ENCODE peak calls at places on chromosomes 11 and 22, in five cellular contexts. Y, M, U, S and X are unnamed samples.

GRCh38 chr11:60168306-60168705 is 14.6 kb downstream of the MS4A6A start:
- DNase-seq in M (no peak), Y (no peak), S (no peak), U (no peak), X (no peak)

GRCh38 chr11:66904055-66904454 is 47.2 kb downstream of the LRFN4 start:
- DNase-seq in M (peak; percentile 76), S (no peak), Y (no peak), U (no peak), X (no peak)

GRCh38 chr11:100980156-100980555 is 149.5 kb downstream of the PGR start:
- DNase-seq in S (no peak), U (no peak), Y (no peak), M (peak; percentile 1), X (no peak)

GRCh38 chr11:128095459-128096096 is 491.8 kb downstream of the ETS1 start:
- DNase-seq in M (no peak), S (no peak), Y (no peak), U (no peak), X (no peak)

GRCh38 chr22:28249402-28249801 is 330.3 kb upstream of the PITPNB start:
- DNase-seq in S (no peak), M (no peak), U (no peak), Y (no peak), X (no peak)

GRCh38 chr11:518463-519202 is 11.6 kb upstream of the RNH1 start:
- DNase-seq in M (peak; percentile 93), Y (peak; percentile 93), S (peak; percentile 96), U (peak; percentile 92), X (peak; percentile 88)

GRCh38 chr11:106794058-106794457 is 224.2 kb downstream of the GUCY1A2 start:
- DNase-seq in Y (no peak), U (no peak), S (no peak), M (no peak), X (no peak)

GRCh38 chr11:122523841-122524531 is 131.5 kb upstream of the UBASH3B start:
- DNase-seq in M (no peak), Y (peak; percentile 62), S (no peak), U (no peak), X (no peak)

GRCh38 chr11:124465368-124465767 is 19.9 kb upstream of the OR8B8 start:
- DNase-seq in U (no peak), Y (no peak), S (no peak), M (no peak), X (no peak)

GRCh38 chr22:47196493-47196849 is 434.0 kb downstream of the TBC1D22A start:
- DNase-seq in S (no peak), M (no peak), U (no peak), Y (no peak), X (no peak)

GRCh38 chr11:108733479-108734116 is 68.7 kb downstream of the DDX10 start:
- DNase-seq in M (no peak), S (no peak), U (no peak), Y (no peak), X (no peak)

GRCh38 chr11:128318856-128319474 is 268.4 kb downstream of the ETS1 start:
- DNase-seq in U (no peak), M (no peak), S (no peak), Y (no peak), X (no peak)

GRCh38 chr22:45429921-45430775 is 16.7 kb downstream of the RIBC2 start:
- DNase-seq in M (no peak), U (no peak), S (peak; percentile 43), Y (no peak), X (no peak)

GRCh38 chr11:8566613-8567210 is 27.3 kb downstream of the STK33 start:
- DNase-seq in M (no peak), Y (no peak), S (no peak), U (no peak), X (no peak)

GRCh38 chr11:45078236-45079074 is 68.0 kb upstream of the PRDM11 start:
- DNase-seq in Y (no peak), M (no peak), U (no peak), S (no peak), X (no peak)

GRCh38 chr11:130528862-130529261 is 80.4 kb downstream of the ADAMTS15 start:
- DNase-seq in M (no peak), U (no peak), S (no peak), Y (no peak), X (no peak)

GRCh38 chr22:27097933-27098332 is 440.5 kb downstream of the MIAT start:
- DNase-seq in S (no peak), M (no peak), U (no peak), Y (no peak), X (no peak)

GRCh38 chr11:59463176-59463575 is 6.4 kb downstream of the OR4D6 start:
- DNase-seq in Y (no peak), S (no peak), U (no peak), M (no peak), X (no peak)

GRCh38 chr11:96388891-96389603 is 665 bp downstream of the CCDC82 start:
- DNase-seq in Y (no peak), S (no peak), U (no peak), M (peak; percentile 9), X (no peak)

GRCh38 chr11:77147036-77147315 is 18.9 kb downstream of the MYO7A start:
- DNase-seq in S (no peak), M (no peak), Y (no peak), U (no peak), X (no peak)

GRCh38 chr11:123584186-123584585 is 70.2 kb downstream of the SCN3B start:
- DNase-seq in Y (no peak), S (no peak), M (no peak), U (no peak), X (no peak)

GRCh38 chr11:114609429-114609828 is 13.8 kb upstream of the NXPE4 start:
- DNase-seq in U (no peak), M (no peak), Y (no peak), S (no peak), X (no peak)

GRCh38 chr11:105265859-105266258 is 126.3 kb upstream of the CARD18 start:
- DNase-seq in S (no peak), Y (no peak), U (no peak), M (no peak), X (no peak)

GRCh38 chr11:131796089-131796488 is 425.7 kb downstream of the NTM start:
- DNase-seq in Y (no peak), M (no peak), U (no peak), S (no peak), X (no peak)

GRCh38 chr11:1734571-1735081 is 15.8 kb downstream of the IFITM10 start:
- DNase-seq in Y (peak; percentile 54), S (no peak), U (no peak), M (no peak), X (no peak)

GRCh38 chr11:126497581-126498109 is 142.2 kb downstream of the ST3GAL4 start:
- DNase-seq in S (peak; percentile 34), U (no peak), M (no peak), Y (no peak), X (no peak)
- H3K4me1 ChIP-seq in S (no peaks in the 10 kb centered on the region), U (no peaks in the 10 kb centered on the region), M (no peaks in the 10 kb centered on the region), Y (no peaks in the 10 kb centered on the region), X (no peaks in the 10 kb centered on the region)

DNA sequence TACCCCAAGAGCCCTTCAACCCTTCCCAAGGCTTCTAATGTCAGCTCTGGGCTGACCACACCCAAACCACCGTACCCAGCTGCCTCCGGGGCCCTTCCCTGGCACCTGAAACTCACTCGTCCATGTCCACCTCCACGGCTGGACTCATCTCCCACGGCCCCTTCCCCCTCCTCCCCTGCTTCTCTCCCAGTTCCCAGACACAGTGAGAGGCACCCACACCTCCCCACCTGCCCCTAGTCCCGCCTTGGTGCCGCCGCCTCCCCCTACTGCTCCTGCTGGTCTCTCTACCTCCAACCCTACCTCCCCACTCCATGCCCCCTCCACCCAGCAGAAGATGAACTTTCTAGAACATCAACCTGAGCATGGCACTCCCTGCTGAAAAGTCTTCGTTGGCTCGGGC is 39.5 kb downstream of the ELFN2 start:
- DNase-seq in M (no peak), S (no peak), U (no peak), Y (no peak), X (no peak)
- H3K4me1 ChIP-seq in M (no peaks in the 10 kb centered on the region), S (no peaks in the 10 kb centered on the region), U (no peaks in the 10 kb centered on the region), Y (no peaks in the 10 kb centered on the region), X (no peaks in the 10 kb centered on the region)

GRCh38 chr22:21639359-21639758 is 2.7 kb upstream of the SDF2L1 start:
- DNase-seq in M (no peak), Y (no peak), S (no peak), U (no peak), X (no peak)
- H3K4me1 ChIP-seq in M (peaks cover 10% of the 10 kb centered on the region), Y (peaks cover 10% of the 10 kb centered on the region), S (peaks cover 9% of the 10 kb centered on the region), U (no peaks in the 10 kb centered on the region), X (no peaks in the 10 kb centered on the region)

GRCh38 chr11:102318469-102318868 is 1.2 kb downstream of the BIRC3 start:
- DNase-seq in Y (no peak), S (no peak), U (no peak), M (peak; percentile 50), X (no peak)

GRCh38 chr11:102320166-102320565 is 2.9 kb downstream of the BIRC3 start:
- DNase-seq in Y (peak; percentile 46), M (no peak), S (no peak), U (no peak), X (no peak)

GRCh38 chr11:102319544-102319943 is 2.3 kb downstream of the BIRC3 start:
- DNase-seq in S (no peak), Y (no peak), M (no peak), U (no peak), X (no peak)

GRCh38 chr11:102322560-102322959 is 5.3 kb downstream of the BIRC3 start:
- DNase-seq in U (no peak), Y (no peak), M (no peak), S (no peak), X (no peak)

DNA sequence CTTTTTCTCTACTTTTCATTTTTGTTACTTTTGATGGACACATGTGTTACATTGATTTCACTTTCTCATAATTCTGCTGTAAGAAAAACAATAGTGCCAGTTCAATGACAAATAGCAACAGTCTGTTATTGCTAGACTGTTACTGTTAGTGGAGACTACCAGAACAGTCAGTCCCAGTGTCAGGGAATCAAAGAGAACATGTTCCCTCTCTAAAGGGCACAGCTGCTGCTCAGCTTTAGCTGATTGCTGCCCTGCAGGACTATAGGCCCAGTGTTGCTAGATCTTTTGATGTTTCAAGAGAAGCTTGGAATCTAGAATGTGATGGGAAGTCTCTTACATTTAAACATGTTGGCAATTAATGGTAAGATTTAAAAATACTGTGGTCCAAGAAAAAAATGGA is 3.4 kb downstream of the BIRC3 start:
- DNase-seq in Y (peak; percentile 54), S (no peak), U (no peak), M (no peak), X (no peak)
- H3K4me1 ChIP-seq in Y (no peaks in the 10 kb centered on the region), S (peaks cover 28% of the 10 kb centered on the region), U (no peaks in the 10 kb centered on the region), M (peaks cover 73% of the 10 kb centered on the region), X (peaks cover 23% of the 10 kb centered on the region)

DNA sequence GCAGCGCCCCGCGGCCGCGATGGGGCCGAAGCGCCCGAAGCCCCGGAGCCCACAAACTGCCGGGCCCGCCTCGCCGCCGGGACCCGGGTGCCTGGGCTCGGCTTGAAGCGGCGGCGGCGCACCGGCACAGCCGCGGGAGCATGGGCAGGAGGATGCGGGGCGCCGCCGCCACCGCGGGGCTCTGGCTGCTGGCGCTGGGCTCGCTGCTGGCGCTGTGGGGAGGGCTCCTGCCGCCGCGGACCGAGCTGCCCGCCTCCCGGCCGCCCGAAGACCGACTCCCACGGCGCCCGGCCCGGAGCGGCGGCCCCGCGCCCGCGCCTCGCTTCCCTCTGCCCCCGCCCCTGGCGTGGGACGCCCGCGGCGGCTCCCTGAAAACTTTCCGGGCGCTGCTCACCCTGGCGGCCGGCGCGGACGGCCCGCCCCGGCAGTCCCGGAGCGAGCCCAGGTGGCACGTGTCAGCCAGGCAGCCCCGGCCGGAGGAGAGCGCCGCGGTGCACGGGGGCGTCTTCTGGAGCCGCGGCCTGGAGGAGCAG is 303 bp downstream of the FJX1 start:
- DNase-seq in Y (no peak), M (peak; percentile 50), S (peak; percentile 71), U (peak; percentile 29), X (no peak)
- H3K4me1 ChIP-seq in Y (peaks cover 17% of the 10 kb centered on the region), M (peaks cover 46% of the 10 kb centered on the region), S (peaks cover 19% of the 10 kb centered on the region), U (no peaks in the 10 kb centered on the region), X (peaks cover 24% of the 10 kb centered on the region)

GRCh38 chr11:44011797-44012196 is 36.0 kb upstream of the ACCSL start:
- DNase-seq in S (no peak), M (no peak), U (no peak), Y (peak; percentile 35), X (no peak)
- H3K4me1 ChIP-seq in S (no peaks in the 10 kb centered on the region), M (peaks cover 15% of the 10 kb centered on the region), U (peaks cover 5% of the 10 kb centered on the region), Y (peaks cover 11% of the 10 kb centered on the region), X (peaks cover 76% of the 10 kb centered on the region)